ENCODE peak calls at places on chromosome 17, in four cellular contexts. A is A549, B is H9, P is cerebellum. H is an unnamed sample.

GRCh38 chr17:15392326-15392739 is 50.9 kb upstream of the TEKT3 start:
- DNase-seq in A (peak), B (no peak), P (no peak), H (no peak)

GRCh38 chr17:7632492-7632894 is 2.6 kb downstream of the SHBG start:
- DNase-seq in A (peak), B (peak), P (no peak), H (peak)

GRCh38 chr17:17063546-17064122 is 21.4 kb downstream of the MPRIP start:
- DNase-seq in A (peak), B (peak), P (no peak), H (peak)

GRCh38 chr17:42819939-42820535 is 4.0 kb downstream of the BECN1 start:
- DNase-seq in A (peak), B (peak), P (no peak), H (peak)

GRCh38 chr17:19316756-19317358 is 45.7 kb downstream of the B9D1 start:
- DNase-seq in A (no peak), B (no peak), P (peak), H (peak)

GRCh38 chr17:67707442-67707841 is 10.3 kb upstream of the NOL11 start:
- DNase-seq in A (no peak), B (no peak), P (no peak), H (no peak)

GRCh38 chr17:78995022-78995760 is 14.4 kb downstream of the CANT1 start:
- DNase-seq in A (no peak), B (no peak), P (no peak), H (no peak)

GRCh38 chr17:64171041-64171440 is 41.1 kb upstream of the ERN1 start:
- DNase-seq in A (peak), B (no peak), P (no peak), H (no peak)

GRCh38 chr17:76614912-76615617 is 28.5 kb downstream of the ST6GALNAC1 start:
- DNase-seq in A (no peak), B (no peak), P (peak), H (no peak)

GRCh38 chr17:59454633-59455105 is 110.7 kb upstream of the DHX40 start:
- DNase-seq in A (no peak), B (no peak), P (no peak), H (no peak)

GRCh38 chr17:33520404-33521032 is 227.4 kb upstream of the ASIC2 start:
- DNase-seq in A (peak), B (peak), P (peak), H (peak)

GRCh38 chr17:1485748-1486376 is 6.6 kb downstream of the MYO1C start:
- DNase-seq in A (peak), B (peak), P (peak), H (peak)

GRCh38 chr17:64063766-64064224 is 43.4 kb upstream of the ICAM2 start:
- DNase-seq in A (peak), B (peak), P (no peak), H (peak)

GRCh38 chr17:80649200-80649644 is 104.6 kb downstream of the RPTOR start:
- DNase-seq in A (no peak), B (no peak), P (peak), H (peak)

GRCh38 chr17:12256380-12256995 is 235.8 kb downstream of the MAP2K4 start:
- DNase-seq in A (peak), B (no peak), P (peak), H (peak)

GRCh38 chr17:78993981-78994671 is 14.4 kb upstream of the LGALS3BP start:
- DNase-seq in A (no peak), B (no peak), P (no peak), H (no peak)

GRCh38 chr17:13484020-13484419 is 117.7 kb downstream of the HS3ST3A1 start:
- DNase-seq in A (no peak), B (no peak), P (no peak), H (no peak)

GRCh38 chr17:43645765-43646481 is 15.8 kb downstream of the MEOX1 start:
- DNase-seq in A (no peak), B (no peak), P (no peak), H (no peak)

GRCh38 chr17:33948299-33948698 is 306.8 kb upstream of the CCL2 start:
- DNase-seq in A (no peak), B (no peak), P (peak), H (peak)

GRCh38 chr17:16977932-16978331 is 6.0 kb upstream of the TNFRSF13B start:
- DNase-seq in A (no peak), B (peak), P (no peak), H (no peak)

GRCh38 chr17:74639704-74640142 is 16.2 kb upstream of the CD300E start:
- DNase-seq in A (no peak), B (no peak), P (no peak), H (no peak)

GRCh38 chr17:31175237-31175636 is 80.5 kb downstream of the NF1 start:
- DNase-seq in A (no peak), B (no peak), P (no peak), H (no peak)

GRCh38 chr17:50117202-50118040 is 12.5 kb downstream of the SAMD14 start:
- DNase-seq in A (peak), B (peak), P (no peak), H (no peak)

GRCh38 chr17:77450742-77451270 is 310.0 kb downstream of the SEC14L1 start:
- DNase-seq in A (no peak), B (no peak), P (no peak), H (no peak)

GRCh38 chr17:80498242-80498919 is 22.0 kb upstream of the NPTX1 start:
- DNase-seq in A (no peak), B (peak), P (peak), H (peak)

GRCh38 chr17:80987941-80988461 is 3.6 kb upstream of the CHMP6 start:
- DNase-seq in A (no peak), B (no peak), P (no peak), H (no peak)

H was measured in cerebellar cortex.